ENCODE peak calls at places on chromosomes 11 and 22, in four cellular contexts. One of them, this sample, is unnamed. For H3K4me1, the result is how much of the 10 kb centered on the place peaks cover.

GRCh38 chr11:20158597-20159257 is 1.5 kb downstream of the DBX1 start:
- DNase-seq in PC-9: no peak
- DNase-seq in Karpas-422: no peak
- DNase-seq in K562: peak
- DNase-seq in this sample: peak

GRCh38 chr22:19636696-19637355 is 77.5 kb upstream of the SEPTIN5 start:
- DNase-seq in K562: no peak
- DNase-seq in PC-9: no peak
- DNase-seq in Karpas-422: no peak
- DNase-seq in this sample: no peak

GRCh38 chr11:134275534-134276395 is at the start of gene GLB1L3:
- DNase-seq in K562: peak
- DNase-seq in Karpas-422: no peak
- DNase-seq in PC-9: no peak
- DNase-seq in this sample: peak

GRCh38 chr11:44046202-44046601 is 1.6 kb upstream of the ACCSL start:
- DNase-seq in K562: no peak
- DNase-seq in PC-9: no peak
- DNase-seq in Karpas-422: no peak
- DNase-seq in this sample: no peak

GRCh38 chr11:116111546-116111945 is 607.3 kb upstream of the CADM1 start:
- DNase-seq in Karpas-422: no peak
- DNase-seq in PC-9: no peak
- DNase-seq in K562: no peak
- DNase-seq in this sample: no peak

GRCh38 chr22:43213066-43213465 is 26.1 kb upstream of the TTLL12 start:
- DNase-seq in Karpas-422: no peak
- DNase-seq in K562: peak
- DNase-seq in PC-9: no peak
- DNase-seq in this sample: peak

GRCh38 chr22:46674367-46674781 is 54.2 kb downstream of the GRAMD4 start:
- DNase-seq in K562: no peak
- DNase-seq in Karpas-422: no peak
- DNase-seq in PC-9: no peak
- DNase-seq in this sample: no peak

GRCh38 chr11:15158351-15159015 is 43.8 kb downstream of the INSC start:
- DNase-seq in K562: no peak
- DNase-seq in PC-9: peak
- DNase-seq in Karpas-422: no peak
- DNase-seq in this sample: no peak

GRCh38 chr11:125069008-125069407 is 5.9 kb downstream of the SLC37A2 start:
- DNase-seq in PC-9: no peak
- DNase-seq in Karpas-422: no peak
- DNase-seq in K562: no peak
- DNase-seq in this sample: no peak

GRCh38 chr11:58898106-58898505 is 41.2 kb upstream of the GLYATL1 start:
- DNase-seq in PC-9: no peak
- DNase-seq in K562: no peak
- DNase-seq in Karpas-422: no peak
- DNase-seq in this sample: no peak

GRCh38 chr11:134356656-134357544 is 25.1 kb downstream of the GLB1L2 start:
- DNase-seq in K562: no peak
- DNase-seq in Karpas-422: no peak
- DNase-seq in PC-9: no peak
- DNase-seq in this sample: no peak

GRCh38 chr11:43930868-43931716 is 11.3 kb upstream of the C11orf96 start:
- DNase-seq in PC-9: peak
- DNase-seq in K562: no peak
- DNase-seq in Karpas-422: no peak
- DNase-seq in this sample: no peak

GRCh38 chr11:10666976-10667892 is 26.3 kb downstream of the IRAG1 start:
- DNase-seq in K562: no peak
- DNase-seq in Karpas-422: no peak
- DNase-seq in PC-9: peak
- DNase-seq in this sample: no peak

GRCh38 chr11:69598147-69598546 is 42.8 kb upstream of the CCND1 start:
- DNase-seq in PC-9: peak
- DNase-seq in K562: no peak
- DNase-seq in Karpas-422: no peak
- DNase-seq in this sample: no peak

GRCh38 chr11:43399983-43400630 is 41.4 kb downstream of the TTC17 start:
- DNase-seq in Karpas-422: no peak
- DNase-seq in PC-9: no peak
- DNase-seq in K562: no peak
- DNase-seq in this sample: no peak

GRCh38 chr11:90747057-90747456 is 524.2 kb upstream of the CHORDC1 start:
- DNase-seq in PC-9: peak
- DNase-seq in Karpas-422: no peak
- DNase-seq in K562: no peak
- DNase-seq in this sample: no peak

GRCh38 chr11:125055107-125055715 is 7.9 kb upstream of the SLC37A2 start:
- DNase-seq in PC-9: peak
- DNase-seq in K562: no peak
- DNase-seq in Karpas-422: no peak
- DNase-seq in this sample: no peak

GRCh38 chr11:30016588-30017363 is at the start of gene KCNA4:
- DNase-seq in PC-9: no peak
- DNase-seq in Karpas-422: no peak
- DNase-seq in K562: peak
- DNase-seq in this sample: peak

GRCh38 chr11:102451041-102451692 is 1.4 kb downstream of the TMEM123 start:
- DNase-seq in K562: no peak
- DNase-seq in PC-9: no peak
- DNase-seq in Karpas-422: peak
- DNase-seq in this sample: no peak
- H2AFZ ChIP-seq in K562: peak
- H2AFZ ChIP-seq in PC-9: peak
- H2AFZ ChIP-seq in Karpas-422: no peak
- H2AFZ ChIP-seq in this sample: peak

GRCh38 chr11:2521081-2521480 is 76.3 kb downstream of the KCNQ1 start:
- DNase-seq in K562: no peak
- DNase-seq in Karpas-422: no peak
- DNase-seq in PC-9: no peak
- DNase-seq in this sample: peak
- H3K4me1 ChIP-seq in K562: under half
- H3K4me1 ChIP-seq in Karpas-422: under half
- H3K4me1 ChIP-seq in PC-9: under half
- H3K4me1 ChIP-seq in this sample: under half

GRCh38 chr11:64851831-64852337 is 7.4 kb upstream of the CDC42BPG start:
- DNase-seq in K562: peak
- DNase-seq in PC-9: no peak
- DNase-seq in Karpas-422: peak
- DNase-seq in this sample: no peak

GRCh38 chr11:64854157-64854533 is 9.7 kb upstream of the CDC42BPG start:
- DNase-seq in K562: no peak
- DNase-seq in Karpas-422: no peak
- DNase-seq in PC-9: no peak
- DNase-seq in this sample: no peak

GRCh38 chr11:64853709-64854108 is 9.3 kb upstream of the CDC42BPG start:
- DNase-seq in K562: no peak
- DNase-seq in Karpas-422: no peak
- DNase-seq in PC-9: no peak
- DNase-seq in this sample: no peak

GRCh38 chr11:64854534-64855502 is 10.4 kb upstream of the CDC42BPG start:
- DNase-seq in K562: peak
- DNase-seq in PC-9: peak
- DNase-seq in Karpas-422: no peak
- DNase-seq in this sample: no peak

DNA sequence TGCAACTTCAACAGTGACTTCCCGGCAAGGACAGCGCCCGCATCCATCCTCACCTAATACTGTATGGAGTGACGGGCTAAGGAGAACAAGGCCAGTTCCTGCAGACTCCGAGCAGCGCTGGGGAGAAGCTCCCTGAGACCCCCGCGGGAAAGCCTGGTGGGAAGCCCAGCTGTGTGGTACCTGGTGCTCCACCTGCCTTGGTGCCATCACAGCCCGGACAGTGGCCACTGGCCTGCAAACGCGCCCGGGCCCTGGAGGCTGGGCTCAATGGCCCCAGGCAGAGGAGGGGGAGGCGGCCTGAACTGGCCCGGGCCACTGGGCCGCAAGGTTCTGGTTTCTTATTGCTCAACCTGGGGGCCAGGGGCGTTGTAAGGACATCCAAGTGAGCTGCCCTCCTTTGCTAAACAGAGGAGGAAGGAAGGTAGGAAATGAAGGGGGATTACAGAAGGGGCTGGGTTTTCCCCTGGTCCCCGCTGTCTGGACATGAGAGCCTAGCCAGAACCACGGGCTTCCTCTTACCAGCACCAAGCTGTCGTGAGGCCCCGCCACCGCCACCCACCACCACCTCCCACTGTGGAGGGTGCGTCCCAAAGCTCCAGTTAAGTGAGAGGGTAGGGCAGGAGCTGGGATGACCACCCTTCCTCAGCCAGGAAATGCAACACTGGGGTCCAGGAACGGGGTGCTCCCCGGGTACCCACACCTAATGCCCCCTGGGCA is 8.5 kb upstream of the CDC42BPG start:
- DNase-seq in Karpas-422: no peak
- DNase-seq in PC-9: no peak
- DNase-seq in K562: no peak
- DNase-seq in this sample: no peak
- H2AFZ ChIP-seq in Karpas-422: no peak
- H2AFZ ChIP-seq in PC-9: no peak
- H2AFZ ChIP-seq in K562: no peak
- H2AFZ ChIP-seq in this sample: no peak

GRCh38 chr22:33542153-33542552 is 378.1 kb downstream of the LARGE1 start:
- DNase-seq in K562: no peak
- DNase-seq in Karpas-422: no peak
- DNase-seq in PC-9: no peak
- DNase-seq in this sample: no peak
- H3K4me1 ChIP-seq in K562: under half
- H3K4me1 ChIP-seq in Karpas-422: under half
- H3K4me1 ChIP-seq in PC-9: under half
- H3K4me1 ChIP-seq in this sample: under half

DNA sequence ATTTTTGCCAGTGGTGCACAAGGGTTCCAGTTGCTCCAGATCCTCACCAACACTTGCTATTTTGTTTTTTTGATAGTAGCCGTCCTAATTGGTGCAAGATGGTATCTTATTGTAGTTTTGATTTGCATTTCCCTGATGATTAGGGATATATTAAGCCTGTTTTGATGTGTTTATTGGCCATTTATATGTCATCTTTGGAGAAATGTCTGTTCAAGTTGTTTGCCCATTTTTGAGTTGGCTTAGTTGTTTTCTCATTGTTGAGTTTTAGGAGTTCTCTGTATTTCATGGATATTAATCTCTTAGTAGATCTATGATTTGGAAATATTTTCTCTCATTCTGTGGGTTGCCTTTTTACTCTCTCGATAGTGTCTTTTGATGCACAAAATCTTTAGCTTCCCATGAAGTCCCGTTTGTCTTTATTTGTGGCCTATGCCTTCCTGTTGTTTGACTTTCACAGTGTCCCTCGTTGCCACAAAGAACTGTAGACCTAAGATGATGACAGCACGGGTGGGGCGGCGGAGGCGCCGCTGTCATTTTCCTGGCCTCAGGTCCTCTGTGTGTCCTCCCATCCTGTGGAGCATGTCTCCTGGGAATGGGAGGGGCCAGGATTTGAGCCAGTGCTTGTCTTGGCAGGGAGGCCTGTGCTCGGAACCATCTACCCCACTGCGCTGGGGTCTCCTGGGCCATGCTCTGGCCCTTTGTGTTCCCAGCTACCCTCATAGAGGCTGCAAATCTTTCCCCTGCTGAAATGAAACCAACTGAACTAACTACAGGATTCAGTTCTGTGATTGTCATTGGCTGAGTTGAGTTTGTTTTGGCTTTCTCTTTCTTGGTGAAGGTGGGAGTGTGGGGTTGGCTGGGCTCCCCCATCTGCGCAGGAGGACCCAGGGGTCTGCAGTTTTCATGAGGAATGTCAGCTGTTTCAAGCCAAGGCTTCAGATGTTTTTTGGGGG is 33.7 kb downstream of the LRP5 start:
- DNase-seq in K562: peak
- DNase-seq in Karpas-422: no peak
- DNase-seq in PC-9: no peak
- DNase-seq in this sample: no peak
- H2AFZ ChIP-seq in K562: no peak
- H2AFZ ChIP-seq in Karpas-422: no peak
- H2AFZ ChIP-seq in PC-9: no peak
- H2AFZ ChIP-seq in this sample: no peak

DNA sequence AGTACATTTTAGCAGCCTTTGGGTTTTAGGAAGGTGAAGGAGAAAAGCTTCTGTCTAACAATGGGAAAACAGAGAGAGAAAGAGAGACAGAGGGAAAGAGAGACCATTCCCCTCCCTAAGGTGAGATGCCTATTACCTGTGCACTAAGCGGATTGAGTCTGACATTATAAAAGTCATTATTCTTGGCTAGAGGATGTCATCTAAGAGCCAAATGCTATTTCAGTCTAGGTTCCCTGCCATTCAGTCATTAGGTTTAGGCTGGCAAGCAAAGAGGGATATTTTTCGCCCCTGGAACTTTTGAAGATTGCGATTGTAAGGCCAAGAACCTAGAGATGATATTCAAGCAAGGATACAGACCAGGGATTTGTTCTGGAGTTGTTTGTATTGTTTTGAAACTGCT is 7.2 kb downstream of the BLID start:
- DNase-seq in Karpas-422: no peak
- DNase-seq in K562: no peak
- DNase-seq in PC-9: no peak
- DNase-seq in this sample: no peak
- H3K4me1 ChIP-seq in Karpas-422: under half
- H3K4me1 ChIP-seq in K562: under half
- H3K4me1 ChIP-seq in PC-9: under half
- H3K4me1 ChIP-seq in this sample: under half

DNA sequence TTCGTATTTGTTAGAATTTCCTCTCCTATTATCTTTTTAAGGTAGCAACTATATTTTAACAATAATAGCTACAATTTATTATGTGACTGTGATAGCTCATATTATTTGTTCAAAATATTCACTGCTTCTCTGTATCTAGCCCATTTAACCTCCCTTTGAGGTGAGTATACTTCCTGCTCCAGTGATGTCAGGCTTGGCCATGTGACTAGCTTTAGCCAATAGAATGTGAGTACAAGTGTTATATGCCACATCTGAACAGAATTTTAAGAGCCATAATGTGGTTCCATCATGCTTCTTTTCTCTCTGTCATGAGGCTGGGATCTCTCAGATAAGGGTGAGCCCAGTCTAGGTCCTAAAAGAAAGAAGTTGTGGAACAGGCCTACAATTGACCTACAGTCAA is 217.6 kb downstream of the TTC28 start:
- DNase-seq in K562: no peak
- DNase-seq in Karpas-422: peak
- DNase-seq in PC-9: no peak
- DNase-seq in this sample: no peak
- H2AFZ ChIP-seq in K562: no peak
- H2AFZ ChIP-seq in Karpas-422: peak
- H2AFZ ChIP-seq in PC-9: no peak
- H2AFZ ChIP-seq in this sample: no peak